ENCODE peak calls at places on chromosomes 12 and 14, in six cellular contexts. One of them, this sample, is unnamed. For H3K4me1 and H3K27me3, the result is how much of the 10 kb centered on the place peaks cover.

GRCh38 chr12:95096852-95097251 is 23.4 kb upstream of the NR2C1 start:
- DNase-seq in sigmoid colon: no peak
- DNase-seq in right atrium auricular region: no peak
- DNase-seq in right lobe of liver: no peak
- DNase-seq in heart right ventricle: no peak
- DNase-seq in left ventricle myocardium inferior: no peak
- DNase-seq in this sample: no peak

GRCh38 chr14:102945346-102946130 is 23.1 kb downstream of the AMN start:
- DNase-seq in sigmoid colon: no peak
- DNase-seq in right atrium auricular region: no peak
- DNase-seq in right lobe of liver: no peak
- DNase-seq in heart right ventricle: no peak
- DNase-seq in left ventricle myocardium inferior: no peak
- DNase-seq in this sample: no peak

GRCh38 chr12:119869720-119870119 is 7.4 kb downstream of the CIT start:
- DNase-seq in sigmoid colon: no peak
- DNase-seq in right atrium auricular region: peak
- DNase-seq in right lobe of liver: no peak
- DNase-seq in heart right ventricle: no peak
- DNase-seq in left ventricle myocardium inferior: no peak
- DNase-seq in this sample: peak

GRCh38 chr12:13472690-13473089 is 276.2 kb downstream of the EMP1 start:
- DNase-seq in sigmoid colon: no peak
- DNase-seq in right atrium auricular region: no peak
- DNase-seq in right lobe of liver: no peak
- DNase-seq in heart right ventricle: no peak
- DNase-seq in left ventricle myocardium inferior: no peak
- DNase-seq in this sample: peak

GRCh38 chr14:100816286-100816949 is 9.5 kb upstream of the MEG3 start:
- DNase-seq in sigmoid colon: no peak
- DNase-seq in right atrium auricular region: no peak
- DNase-seq in right lobe of liver: no peak
- DNase-seq in heart right ventricle: no peak
- DNase-seq in left ventricle myocardium inferior: no peak
- DNase-seq in this sample: no peak

GRCh38 chr12:50637870-50638481 is 125.9 kb upstream of the ATF1 start:
- DNase-seq in sigmoid colon: no peak
- DNase-seq in right atrium auricular region: no peak
- DNase-seq in right lobe of liver: no peak
- DNase-seq in heart right ventricle: no peak
- DNase-seq in left ventricle myocardium inferior: no peak
- DNase-seq in this sample: peak

GRCh38 chr12:115208098-115208497 is 524.1 kb upstream of the TBX3 start:
- DNase-seq in sigmoid colon: no peak
- DNase-seq in right atrium auricular region: no peak
- DNase-seq in right lobe of liver: no peak
- DNase-seq in heart right ventricle: no peak
- DNase-seq in left ventricle myocardium inferior: no peak
- DNase-seq in this sample: no peak

GRCh38 chr14:29262979-29263378 is 496.4 kb downstream of the FOXG1 start:
- DNase-seq in sigmoid colon: no peak
- DNase-seq in right atrium auricular region: no peak
- DNase-seq in right lobe of liver: no peak
- DNase-seq in heart right ventricle: no peak
- DNase-seq in left ventricle myocardium inferior: no peak
- DNase-seq in this sample: peak

GRCh38 chr12:24505366-24506025 is 443.4 kb downstream of the BCAT1 start:
- DNase-seq in sigmoid colon: no peak
- DNase-seq in right atrium auricular region: no peak
- DNase-seq in right lobe of liver: no peak
- DNase-seq in heart right ventricle: no peak
- DNase-seq in left ventricle myocardium inferior: no peak
- DNase-seq in this sample: peak

GRCh38 chr14:92880851-92881250 is 42.1 kb upstream of the CHGA start:
- DNase-seq in sigmoid colon: no peak
- DNase-seq in right atrium auricular region: peak
- DNase-seq in right lobe of liver: peak
- DNase-seq in heart right ventricle: no peak
- DNase-seq in left ventricle myocardium inferior: no peak
- DNase-seq in this sample: peak

GRCh38 chr12:120381752-120382419 is 12.9 kb upstream of the MSI1 start:
- DNase-seq in sigmoid colon: no peak
- DNase-seq in right atrium auricular region: no peak
- DNase-seq in right lobe of liver: no peak
- DNase-seq in heart right ventricle: peak
- DNase-seq in left ventricle myocardium inferior: no peak
- DNase-seq in this sample: no peak

GRCh38 chr12:30152705-30153104 is 369.0 kb upstream of the TMTC1 start:
- DNase-seq in sigmoid colon: no peak
- DNase-seq in right atrium auricular region: no peak
- DNase-seq in right lobe of liver: no peak
- DNase-seq in heart right ventricle: no peak
- DNase-seq in left ventricle myocardium inferior: no peak
- DNase-seq in this sample: no peak

GRCh38 chr12:111819191-111820158 is 22.6 kb upstream of the MAPKAPK5 start:
- DNase-seq in sigmoid colon: no peak
- DNase-seq in right atrium auricular region: no peak
- DNase-seq in right lobe of liver: peak
- DNase-seq in heart right ventricle: no peak
- DNase-seq in left ventricle myocardium inferior: no peak
- DNase-seq in this sample: peak

GRCh38 chr14:89401783-89402182 is 15.2 kb downstream of the FOXN3 start:
- DNase-seq in sigmoid colon: no peak
- DNase-seq in right atrium auricular region: no peak
- DNase-seq in right lobe of liver: no peak
- DNase-seq in heart right ventricle: no peak
- DNase-seq in left ventricle myocardium inferior: no peak
- DNase-seq in this sample: no peak

GRCh38 chr12:52821826-52822660 is 8.1 kb upstream of the KRT4 start:
- DNase-seq in sigmoid colon: no peak
- DNase-seq in right atrium auricular region: no peak
- DNase-seq in right lobe of liver: no peak
- DNase-seq in heart right ventricle: no peak
- DNase-seq in left ventricle myocardium inferior: no peak
- DNase-seq in this sample: no peak

GRCh38 chr14:101781240-101782061 is 19.9 kb downstream of the PPP2R5C start:
- DNase-seq in sigmoid colon: no peak
- DNase-seq in right atrium auricular region: no peak
- DNase-seq in right lobe of liver: no peak
- DNase-seq in heart right ventricle: no peak
- DNase-seq in left ventricle myocardium inferior: no peak
- DNase-seq in this sample: no peak

GRCh38 chr12:77493311-77493710 is 337.4 kb upstream of the NAV3 start:
- DNase-seq in sigmoid colon: no peak
- DNase-seq in right atrium auricular region: no peak
- DNase-seq in right lobe of liver: no peak
- DNase-seq in heart right ventricle: peak
- DNase-seq in left ventricle myocardium inferior: no peak
- DNase-seq in this sample: no peak

GRCh38 chr12:28610401-28611114 is 420.3 kb downstream of the CCDC91 start:
- DNase-seq in sigmoid colon: no peak
- DNase-seq in right atrium auricular region: no peak
- DNase-seq in right lobe of liver: no peak
- DNase-seq in heart right ventricle: no peak
- DNase-seq in left ventricle myocardium inferior: no peak
- DNase-seq in this sample: no peak

GRCh38 chr12:29316772-29317171 is 64.2 kb downstream of the ERGIC2 start:
- DNase-seq in sigmoid colon: no peak
- DNase-seq in right atrium auricular region: no peak
- DNase-seq in right lobe of liver: no peak
- DNase-seq in heart right ventricle: peak
- DNase-seq in left ventricle myocardium inferior: peak
- DNase-seq in this sample: peak

GRCh38 chr14:77302926-77303325 is 17.8 kb downstream of the POMT2 start:
- DNase-seq in sigmoid colon: no peak
- DNase-seq in right atrium auricular region: no peak
- DNase-seq in right lobe of liver: no peak
- DNase-seq in heart right ventricle: no peak
- DNase-seq in left ventricle myocardium inferior: no peak
- DNase-seq in this sample: peak

GRCh38 chr14:88986146-88986841 is 161.8 kb downstream of the TTC8 start:
- DNase-seq in sigmoid colon: no peak
- DNase-seq in right atrium auricular region: no peak
- DNase-seq in right lobe of liver: no peak
- DNase-seq in heart right ventricle: no peak
- DNase-seq in left ventricle myocardium inferior: peak
- DNase-seq in this sample: peak

DNA sequence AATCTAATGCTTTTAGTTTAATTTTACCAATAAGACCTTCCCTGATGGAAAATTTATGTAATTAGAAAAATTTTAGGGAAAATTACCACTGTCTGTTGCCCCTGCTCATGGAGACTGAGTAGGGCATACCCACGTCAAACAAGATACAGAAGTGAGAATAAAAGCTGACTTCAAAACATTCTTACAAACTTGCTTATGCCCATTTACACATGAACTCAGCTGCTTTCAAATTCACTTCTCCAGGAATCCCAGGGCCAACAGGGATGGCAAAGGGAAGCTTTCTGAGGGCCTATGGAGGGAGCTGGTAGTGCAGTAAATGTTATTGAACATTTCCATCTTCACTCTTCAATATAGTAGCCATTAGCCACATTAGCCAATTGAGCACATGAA is 4.8 kb upstream of the NINJ2 start:
- DNase-seq in sigmoid colon: no peak
- DNase-seq in right atrium auricular region: no peak
- DNase-seq in right lobe of liver: no peak
- DNase-seq in heart right ventricle: no peak
- DNase-seq in left ventricle myocardium inferior: no peak
- DNase-seq in this sample: no peak
- H3K4me1 ChIP-seq in sigmoid colon: under half
- H3K4me1 ChIP-seq in right atrium auricular region: under half
- H3K4me1 ChIP-seq in right lobe of liver: under half
- H3K4me1 ChIP-seq in heart right ventricle: under half
- H3K4me1 ChIP-seq in left ventricle myocardium inferior: under half
- H3K4me1 ChIP-seq in this sample: under half

DNA sequence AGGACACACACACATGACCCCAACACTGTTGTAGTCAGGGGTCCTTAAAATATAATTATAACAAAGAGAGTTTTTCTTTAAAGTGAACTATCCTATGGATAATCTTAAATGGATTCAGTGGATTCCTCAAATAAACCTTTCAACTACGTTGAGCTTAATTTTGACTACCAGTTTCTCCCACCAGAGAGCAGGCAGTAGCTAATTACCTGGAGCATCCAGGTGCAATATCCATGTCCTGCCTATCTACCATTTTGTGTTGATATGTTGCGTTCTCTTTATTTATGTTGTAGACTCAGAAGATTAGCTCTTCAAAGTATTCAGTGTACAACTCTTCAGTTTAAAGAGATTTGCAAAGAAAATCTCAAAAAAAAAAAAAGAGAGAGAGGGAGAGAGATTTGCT is 127.2 kb upstream of the GZMB start:
- DNase-seq in sigmoid colon: no peak
- DNase-seq in right atrium auricular region: no peak
- DNase-seq in right lobe of liver: no peak
- DNase-seq in heart right ventricle: no peak
- DNase-seq in left ventricle myocardium inferior: no peak
- DNase-seq in this sample: no peak
- TF ChIP-seq CTCF in sigmoid colon: no peak
- TF ChIP-seq CTCF in right atrium auricular region: no peak
- TF ChIP-seq CTCF in right lobe of liver: no peak
- TF ChIP-seq CTCF in heart right ventricle: no peak
- TF ChIP-seq CTCF in left ventricle myocardium inferior: no peak
- TF ChIP-seq CTCF in this sample: no peak

DNA sequence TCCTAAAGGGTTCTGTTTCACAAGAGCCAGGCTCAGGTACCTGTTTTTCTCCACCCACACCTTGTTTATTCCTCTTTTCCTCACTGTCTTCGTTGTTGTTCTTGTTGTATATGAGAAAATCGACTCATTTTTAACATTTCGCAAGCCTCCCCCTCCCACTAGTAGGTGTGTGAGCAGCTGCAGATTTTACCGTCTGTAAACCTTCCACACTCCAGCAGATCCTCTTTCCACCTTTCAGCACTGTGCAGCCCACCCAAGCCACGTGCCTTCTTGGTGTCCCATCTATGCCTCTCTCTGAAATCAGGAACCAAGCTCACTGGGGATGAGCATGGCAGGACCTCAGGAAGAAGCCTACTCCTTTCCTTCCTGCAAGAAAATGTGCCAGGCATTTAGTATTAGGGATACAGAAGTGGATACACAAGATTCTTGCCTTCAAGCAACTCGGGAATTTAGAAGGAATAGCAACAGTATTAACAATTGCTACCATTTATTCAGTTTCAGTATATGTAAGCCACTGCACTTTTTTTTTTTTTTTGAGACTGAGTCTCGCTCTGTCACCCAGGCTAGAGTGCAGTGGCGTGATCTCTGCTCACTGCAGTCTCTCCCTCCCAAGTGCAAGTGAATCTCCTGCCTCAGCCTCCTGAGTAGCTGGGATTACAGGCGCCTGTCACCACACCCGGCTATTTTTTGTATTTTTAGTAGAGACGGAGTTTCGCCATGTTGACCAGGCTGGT is 113.6 kb downstream of the CHST11 start:
- DNase-seq in sigmoid colon: no peak
- DNase-seq in right atrium auricular region: no peak
- DNase-seq in right lobe of liver: no peak
- DNase-seq in heart right ventricle: no peak
- DNase-seq in left ventricle myocardium inferior: no peak
- DNase-seq in this sample: no peak
- H3K27me3 ChIP-seq in sigmoid colon: under half
- H3K27me3 ChIP-seq in right atrium auricular region: under half
- H3K27me3 ChIP-seq in right lobe of liver: under half
- H3K27me3 ChIP-seq in heart right ventricle: under half
- H3K27me3 ChIP-seq in left ventricle myocardium inferior: under half
- H3K27me3 ChIP-seq in this sample: under half

GRCh38 chr12:10310926-10311705 is 3.4 kb downstream of the KLRD1 start:
- DNase-seq in sigmoid colon: no peak
- DNase-seq in right atrium auricular region: no peak
- DNase-seq in right lobe of liver: no peak
- DNase-seq in heart right ventricle: peak
- DNase-seq in left ventricle myocardium inferior: no peak
- DNase-seq in this sample: peak

GRCh38 chr12:10304161-10304574 is 3.5 kb upstream of the KLRD1 start:
- DNase-seq in sigmoid colon: no peak
- DNase-seq in right atrium auricular region: no peak
- DNase-seq in right lobe of liver: no peak
- DNase-seq in heart right ventricle: no peak
- DNase-seq in left ventricle myocardium inferior: no peak
- DNase-seq in this sample: peak

GRCh38 chr12:10301103-10301502 is 6.6 kb upstream of the KLRD1 start:
- DNase-seq in sigmoid colon: no peak
- DNase-seq in right atrium auricular region: no peak
- DNase-seq in right lobe of liver: no peak
- DNase-seq in heart right ventricle: no peak
- DNase-seq in left ventricle myocardium inferior: no peak
- DNase-seq in this sample: no peak

GRCh38 chr12:10307630-10308029 is at the start of gene KLRD1:
- DNase-seq in sigmoid colon: no peak
- DNase-seq in right atrium auricular region: no peak
- DNase-seq in right lobe of liver: no peak
- DNase-seq in heart right ventricle: no peak
- DNase-seq in left ventricle myocardium inferior: no peak
- DNase-seq in this sample: no peak

DNA sequence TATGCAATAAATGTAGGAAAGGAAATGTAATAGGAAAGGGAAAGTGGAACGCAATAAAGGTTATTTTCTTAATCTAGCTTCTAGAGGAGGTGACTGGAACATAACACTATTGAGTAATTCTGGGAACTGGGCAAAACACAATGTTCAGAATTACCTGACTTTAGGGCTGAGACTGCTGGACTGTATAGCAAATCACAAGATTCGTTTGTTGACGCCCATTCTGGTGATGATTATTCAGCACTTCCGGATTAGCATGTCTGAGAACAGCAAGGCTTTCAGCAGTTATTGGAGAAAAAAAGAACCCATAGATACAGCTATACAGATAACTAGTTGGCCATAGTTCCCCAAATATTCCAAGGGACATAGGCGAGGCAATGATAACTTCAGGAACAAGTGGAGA is 2.3 kb upstream of the KLRD1 start:
- DNase-seq in sigmoid colon: no peak
- DNase-seq in right atrium auricular region: no peak
- DNase-seq in right lobe of liver: no peak
- DNase-seq in heart right ventricle: no peak
- DNase-seq in left ventricle myocardium inferior: no peak
- DNase-seq in this sample: no peak
- H3K4me1 ChIP-seq in sigmoid colon: under half
- H3K4me1 ChIP-seq in right atrium auricular region: under half
- H3K4me1 ChIP-seq in right lobe of liver: under half
- H3K4me1 ChIP-seq in heart right ventricle: under half
- H3K4me1 ChIP-seq in left ventricle myocardium inferior: under half
- H3K4me1 ChIP-seq in this sample: under half

This sample was measured in foreskin keratinocyte.